ENCODE peak calls at places on chromosomes 3 and 15, in six cellular contexts. V is IMR-90, J is BE2C, K is sigmoid colon, G is spleen, Z is fibroblast of villous mesenchyme. S is an unnamed sample.

GRCh38 chr3:64022451-64023186 is 675 bp downstream of the PSMD6 start:
- DNase-seq in V (no peak), J (no peak), K (no peak), G (peak; percentile 76), Z (peak; percentile 27), S (peak; percentile 51)

GRCh38 chr3:134820994-134821393 is 25.9 kb downstream of the EPHB1 start:
- DNase-seq in V (no peak), J (no peak), K (no peak), G (no peak), Z (no peak), S (no peak)

GRCh38 chr3:135242285-135242684 is 447.2 kb downstream of the EPHB1 start:
- DNase-seq in V (no peak), J (no peak), K (no peak), G (no peak), Z (no peak), S (no peak)

GRCh38 chr3:72912532-72912931 is 24.7 kb downstream of the GXYLT2 start:
- DNase-seq in V (no peak), J (no peak), K (no peak), G (no peak), Z (no peak), S (no peak)

GRCh38 chr3:153749070-153749610 is 372.1 kb upstream of the ARHGEF26 start:
- DNase-seq in V (no peak), J (no peak), K (no peak), G (no peak), Z (no peak), S (no peak)

GRCh38 chr3:14534379-14535191 is 5.6 kb downstream of the GRIP2 start:
- DNase-seq in V (no peak), J (no peak), K (no peak), G (peak; percentile 62), Z (no peak), S (peak; percentile 21)

GRCh38 chr3:170429050-170429449 is 10.4 kb downstream of the CLDN11 start:
- DNase-seq in V (no peak), J (no peak), K (no peak), G (no peak), Z (peak; percentile 57), S (no peak)

GRCh38 chr3:82461049-82461889 is 699.8 kb upstream of the GBE1 start:
- DNase-seq in V (no peak), J (no peak), K (no peak), G (no peak), Z (no peak), S (no peak)

GRCh38 chr3:27279153-27279552 is 90.0 kb downstream of the NEK10 start:
- DNase-seq in V (no peak), J (no peak), K (no peak), G (no peak), Z (peak; percentile 33), S (peak; percentile 9)

GRCh38 chr3:61847784-61848462 is 286.6 kb downstream of the PTPRG start:
- DNase-seq in V (no peak), J (no peak), K (peak; percentile 77), G (no peak), Z (peak; percentile 9), S (no peak)

GRCh38 chr3:194320100-194320499 is 31.0 kb downstream of the CPN2 start:
- DNase-seq in V (no peak), J (no peak), K (no peak), G (no peak), Z (peak; percentile 59), S (no peak)

GRCh38 chr3:57559526-57559925 is 3.5 kb downstream of the PDE12 start:
- DNase-seq in V (peak; percentile 52), J (no peak), K (no peak), G (no peak), Z (peak; percentile 29), S (no peak)

GRCh38 chr15:44501768-44502366 is 35.1 kb upstream of the EIF3J start:
- DNase-seq in V (peak; percentile 66), J (no peak), K (no peak), G (no peak), Z (peak; percentile 66), S (peak; percentile 48)

GRCh38 chr3:140636452-140637138 is 41.3 kb upstream of the TRIM42 start:
- DNase-seq in V (no peak), J (no peak), K (no peak), G (no peak), Z (no peak), S (peak; percentile 86)

GRCh38 chr3:160629491-160629890 is 47.5 kb upstream of the ARL14 start:
- DNase-seq in V (no peak), J (no peak), K (no peak), G (no peak), Z (no peak), S (no peak)

GRCh38 chr3:188956839-188957489 is 214.8 kb upstream of the TPRG1 start:
- DNase-seq in V (peak; percentile 78), J (no peak), K (no peak), G (no peak), Z (peak; percentile 84), S (peak; percentile 65)

GRCh38 chr15:45674646-45675045 is 39.8 kb downstream of the SQOR start:
- DNase-seq in V (no peak), J (no peak), K (no peak), G (no peak), Z (no peak), S (no peak)

GRCh38 chr3:84893211-84893610 is 65.6 kb upstream of the CADM2 start:
- DNase-seq in V (no peak), J (no peak), K (no peak), G (no peak), Z (no peak), S (no peak)

GRCh38 chr3:57856675-57857074 is 100.6 kb downstream of the SLMAP start:
- DNase-seq in V (peak; percentile 44), J (no peak), K (no peak), G (no peak), Z (peak; percentile 28), S (peak; percentile 9)

GRCh38 chr3:13235897-13236296 is 162.7 kb upstream of the IQSEC1 start:
- DNase-seq in V (no peak), J (peak; percentile 24), K (no peak), G (no peak), Z (no peak), S (peak; percentile 4)

GRCh38 chr3:144295619-144296018 is 324.0 kb downstream of the DIPK2A start:
- DNase-seq in V (no peak), J (no peak), K (no peak), G (no peak), Z (no peak), S (no peak)

GRCh38 chr3:72347819-72348319 is 500.4 kb downstream of the SHQ1 start:
- DNase-seq in V (no peak), J (no peak), K (peak; percentile 95), G (peak; percentile 92), Z (peak; percentile 42), S (peak; percentile 61)

GRCh38 chr15:32861741-32862140 is 143.9 kb downstream of the GREM1 start:
- DNase-seq in V (peak; percentile 73), J (peak; percentile 28), K (no peak), G (peak; percentile 80), Z (peak; percentile 89), S (no peak)

GRCh38 chr3:8452112-8452511 is 49.5 kb upstream of the LMCD1 start:
- DNase-seq in V (no peak), J (no peak), K (no peak), G (no peak), Z (no peak), S (no peak)

GRCh38 chr3:186070550-186070949 is 38.3 kb downstream of the ETV5 start:
- DNase-seq in V (no peak), J (no peak), K (no peak), G (no peak), Z (no peak), S (no peak)

DNA sequence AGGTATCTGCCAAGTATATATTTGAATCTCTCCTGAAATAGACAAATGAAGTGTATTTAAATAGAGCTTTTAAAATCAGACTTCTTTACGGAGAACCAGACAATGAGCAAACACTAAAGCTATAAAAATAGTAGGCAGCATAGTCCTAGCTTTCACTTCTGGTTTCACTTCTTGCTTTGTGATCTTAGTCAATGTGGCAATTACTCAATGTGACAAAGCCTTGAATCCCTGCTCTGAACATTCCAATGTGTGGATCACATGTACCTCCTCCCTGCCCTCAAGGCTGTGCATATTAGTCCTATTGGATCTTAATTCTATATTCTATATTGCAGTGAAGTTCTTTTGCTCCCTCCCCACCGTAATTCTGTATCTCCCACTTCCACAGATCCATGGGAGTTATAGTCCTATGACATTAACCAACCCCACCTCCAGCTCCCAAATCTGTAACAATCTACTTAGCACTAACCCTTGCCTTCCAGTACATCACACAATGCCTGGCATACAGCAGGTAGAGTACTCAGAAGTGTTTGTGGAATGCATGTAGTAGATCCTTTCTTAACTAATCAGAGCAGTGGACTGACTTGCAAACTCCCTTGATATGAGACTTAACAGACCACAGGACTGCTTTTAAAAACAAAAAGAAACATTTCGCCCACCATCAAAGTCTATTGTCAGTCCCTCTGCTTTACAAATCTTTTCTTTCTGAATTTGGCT is 24.3 kb upstream of the CP start:
- DNase-seq in V (peak; percentile 54), J (no peak), K (no peak), G (no peak), Z (peak; percentile 69), S (peak; percentile 93)
- H3K4me3 ChIP-seq in V (no peak overlapping the region), J (no peak overlapping the region), K (no peak overlapping the region), G (no peak overlapping the region), Z (no peak overlapping the region), S (no peak overlapping the region)

DNA sequence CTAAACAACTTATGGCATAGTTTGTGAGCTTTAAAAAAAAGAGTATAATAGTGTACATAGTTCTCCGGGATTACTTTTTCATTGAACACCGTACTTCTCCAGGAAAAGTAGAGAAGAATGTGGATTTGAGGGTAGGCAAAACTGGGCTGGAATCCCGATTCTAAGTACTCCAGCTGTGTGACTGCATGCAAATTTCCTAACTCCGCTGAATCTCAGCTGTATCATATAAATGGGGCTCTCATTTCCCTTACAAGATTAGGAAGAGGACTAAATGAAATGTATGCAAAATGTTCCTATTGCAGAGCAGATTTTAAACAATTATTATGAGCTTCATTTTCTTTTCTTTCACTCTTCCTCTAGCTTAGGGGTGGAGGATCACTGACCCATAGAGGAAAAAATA is 70.3 kb upstream of the HERC1 start:
- DNase-seq in V (no peak), J (no peak), K (no peak), G (no peak), Z (no peak), S (no peak)
- H3K4me3 ChIP-seq in V (no peak overlapping the region), J (no peak overlapping the region), K (no peak overlapping the region), G (no peak overlapping the region), Z (no peak overlapping the region), S (no peak overlapping the region)

GRCh38 chr15:63243101-63243500 is 34.3 kb upstream of the APH1B start:
- DNase-seq in V (peak; percentile 74), J (no peak), K (peak; percentile 80), G (no peak), Z (peak; percentile 76), S (no peak)

GRCh38 chr15:63246691-63247464 is 30.5 kb upstream of the APH1B start:
- DNase-seq in V (peak; percentile 91), J (no peak), K (peak; percentile 70), G (no peak), Z (peak; percentile 99), S (peak; percentile 97)

GRCh38 chr15:63243776-63244175 is 33.6 kb upstream of the APH1B start:
- DNase-seq in V (no peak), J (no peak), K (no peak), G (no peak), Z (no peak), S (no peak)

GRCh38 chr15:63244976-63245645 is 32.3 kb upstream of the APH1B start:
- DNase-seq in V (no peak), J (no peak), K (no peak), G (no peak), Z (peak; percentile 30), S (no peak)

GRCh38 chr15:63244399-63244798 is 33.0 kb upstream of the APH1B start:
- DNase-seq in V (no peak), J (no peak), K (no peak), G (no peak), Z (peak; percentile 60), S (peak; percentile 77)
- H3K4me3 ChIP-seq in V (no peak overlapping the region), J (no peak overlapping the region), K (no peak overlapping the region), G (no peak overlapping the region), Z (no peak overlapping the region), S (no peak overlapping the region)

GRCh38 chr3:120177907-120178306 is 83.7 kb upstream of the GSK3B start:
- DNase-seq in V (no peak), J (no peak), K (no peak), G (no peak), Z (no peak), S (no peak)
- H3K4me3 ChIP-seq in V (no peak overlapping the region), J (no peak overlapping the region), K (no peak overlapping the region), G (no peak overlapping the region), Z (no peak overlapping the region), S (no peak overlapping the region)